ENCODE peak calls at places on chromosome 6, in four cellular contexts. S, H, P and R are unnamed samples.

GRCh38 chr6:146957443-146957842 is 246.8 kb upstream of the STXBP5 start:
- DNase-seq in P (no peak), H (no peak), S (no peak), R (no peak)

GRCh38 chr6:79307321-79308036 is 73.0 kb upstream of the HMGN3 start:
- DNase-seq in H (no peak), P (no peak), S (no peak), R (peak)

GRCh38 chr6:30206152-30206551 is 7.1 kb downstream of the TRIM26 start:
- DNase-seq in P (no peak), H (no peak), S (no peak), R (peak)

GRCh38 chr6:41073968-41074691 is 1.4 kb downstream of the NFYA start:
- DNase-seq in H (no peak), S (no peak), P (no peak), R (peak)

GRCh38 chr6:159250633-159251032 is 81.4 kb downstream of the FNDC1 start:
- DNase-seq in S (no peak), H (no peak), P (no peak), R (no peak)

GRCh38 chr6:3414704-3415453 is 42.0 kb downstream of the SLC22A23 start:
- DNase-seq in S (no peak), P (peak), H (no peak), R (peak)

GRCh38 chr6:170583736-170584180 is 679 bp downstream of the PDCD2 start:
- DNase-seq in H (no peak), P (no peak), S (no peak), R (peak)

GRCh38 chr6:106546322-106547052 is 82.8 kb downstream of the RTN4IP1 start:
- DNase-seq in S (no peak), P (no peak), H (no peak), R (peak)

GRCh38 chr6:147268254-147268653 is 64.0 kb downstream of the STXBP5 start:
- DNase-seq in P (no peak), S (no peak), H (no peak), R (peak)

GRCh38 chr6:168725821-168726220 is 284.8 kb downstream of the SMOC2 start:
- DNase-seq in S (no peak), H (no peak), P (no peak), R (no peak)

GRCh38 chr6:121309768-121310473 is 24.4 kb downstream of the TBC1D32 start:
- DNase-seq in H (no peak), S (no peak), P (no peak), R (peak)

GRCh38 chr6:22146581-22147468 is 150.0 kb downstream of the PRL start:
- DNase-seq in S (no peak), P (no peak), H (peak), R (no peak)

GRCh38 chr6:144330588-144330987 is 45.5 kb downstream of the UTRN start:
- DNase-seq in S (no peak), H (no peak), P (no peak), R (no peak)

GRCh38 chr6:42197574-42198362 is 3.0 kb upstream of the GUCA1B start:
- DNase-seq in S (no peak), H (no peak), P (no peak), R (peak)

GRCh38 chr6:99178168-99178567 is 171.3 kb downstream of the FAXC start:
- DNase-seq in H (no peak), S (no peak), P (no peak), R (no peak)

GRCh38 chr6:45021652-45022051 is 306.5 kb upstream of the RUNX2 start:
- DNase-seq in H (no peak), P (no peak), S (no peak), R (peak)